ENCODE peak calls at places on chromosomes 7 and 10, in nine cellular contexts. J, M, O, T, A, K, E, F and P are unnamed samples.

GRCh38 chr7:92644406-92645113 is 54.4 kb upstream of the FAM133B start:
- DNase-seq in T (no peak), J (peak), F (peak), K (peak), O (peak), M (no peak), E (no peak), A (peak), P (no peak)

GRCh38 chr10:111203615-111204014 is 126.8 kb downstream of the ADRA2A start:
- DNase-seq in T (no peak), M (no peak), J (peak), O (peak), A (no peak), E (peak), F (peak), K (no peak), P (no peak)

GRCh38 chr10:27359792-27360320 is 119.3 kb upstream of the ACBD5 start:
- DNase-seq in O (no peak), J (no peak), E (no peak), M (no peak), K (no peak), F (no peak), T (no peak), A (no peak), P (no peak)

GRCh38 chr10:34861293-34862004 is 46.4 kb upstream of the PARD3 start:
- DNase-seq in K (peak), T (no peak), M (no peak), J (peak), A (no peak), E (peak), O (peak), F (no peak), P (no peak)

GRCh38 chr10:18325889-18326531 is 185.8 kb downstream of the CACNB2 start:
- DNase-seq in O (no peak), E (no peak), M (no peak), J (no peak), A (no peak), K (peak), T (no peak), F (no peak), P (no peak)

GRCh38 chr7:23277359-23277989 is 21.7 kb upstream of the MALSU1 start:
- DNase-seq in T (peak), J (no peak), K (peak), A (no peak), M (peak), E (peak), O (no peak), F (peak), P (peak)

GRCh38 chr10:95480102-95480900 is 80.9 kb downstream of the SORBS1 start:
- DNase-seq in J (no peak), O (peak), A (no peak), T (no peak), K (no peak), E (no peak), M (no peak), F (peak), P (no peak)

GRCh38 chr10:89504691-89505090 is 30.7 kb downstream of the SLC16A12 start:
- DNase-seq in A (no peak), J (no peak), M (no peak), O (no peak), E (no peak), K (no peak), T (no peak), F (no peak), P (no peak)

GRCh38 chr7:157337316-157338149 is 729 bp downstream of the DNAJB6 start:
- DNase-seq in T (no peak), J (peak), M (peak), F (peak), E (peak), K (peak), A (no peak), O (peak), P (peak)

GRCh38 chr10:22690614-22691431 is 23.6 kb downstream of the PIP4K2A start:
- DNase-seq in M (no peak), K (peak), E (peak), J (no peak), O (no peak), T (no peak), F (no peak), A (no peak), P (no peak)

GRCh38 chr7:46291601-46292150 is 370.6 kb upstream of the IGFBP3 start:
- DNase-seq in F (no peak), E (no peak), J (peak), A (no peak), O (no peak), T (no peak), M (no peak), K (peak), P (peak)

GRCh38 chr7:44291066-44291732 is 34.2 kb downstream of the CAMK2B start:
- DNase-seq in F (peak), M (no peak), T (no peak), O (peak), K (peak), A (peak), J (peak), E (no peak), P (peak)

DNA sequence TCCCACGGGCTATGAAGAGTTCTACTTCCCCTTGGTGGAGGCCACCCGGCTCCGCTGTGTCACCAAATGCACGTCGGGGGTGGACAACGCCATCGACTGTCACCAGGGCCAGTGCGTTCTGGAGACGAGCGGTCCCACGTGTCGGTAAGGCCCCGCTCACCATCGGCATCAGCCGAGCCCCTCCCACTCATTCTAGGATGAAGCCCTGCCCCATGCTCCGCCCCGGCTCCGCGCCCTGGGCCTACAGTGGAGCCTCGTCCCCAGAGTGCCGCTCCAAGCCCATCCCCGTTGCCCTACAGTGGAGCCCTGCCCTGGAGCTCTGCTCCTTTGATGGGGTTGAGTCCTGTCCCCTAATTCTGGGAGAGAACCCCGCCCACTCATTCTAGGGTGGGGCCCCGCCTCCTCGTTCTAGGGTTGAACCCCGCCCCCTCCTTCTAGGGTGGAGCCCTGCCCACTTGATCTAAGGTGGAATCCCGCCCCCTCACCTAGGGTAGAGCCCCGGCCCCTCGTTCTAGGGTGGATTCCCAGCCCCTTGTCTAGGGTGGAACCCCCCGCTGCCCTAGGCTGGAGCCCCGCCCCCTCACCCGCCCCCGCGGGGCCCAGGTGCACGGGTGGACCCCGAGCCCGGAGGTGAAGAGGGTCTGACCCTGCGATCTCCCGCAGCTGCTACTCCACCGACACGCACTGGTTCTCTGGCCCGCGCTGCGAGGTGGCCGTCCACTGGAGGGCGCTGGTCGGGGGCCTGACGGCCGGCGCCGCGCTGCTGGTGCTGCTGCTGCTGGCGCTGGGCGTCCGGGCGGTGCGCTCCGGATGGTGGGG is 3.4 kb upstream of the MUC12 start:
- DNase-seq in T (no peak), K (no peak), J (peak), F (peak), O (peak), E (peak), A (peak), M (peak), P (peak)
- TF ChIP-seq CTCF in T (peak), K (peak), J (no peak), F (peak), O (peak), E (peak), A (peak), M (peak), P (peak)

GRCh38 chr7:75858430-75858829 is 20.4 kb upstream of the RHBDD2 start:
- DNase-seq in E (no peak), J (no peak), K (no peak), T (no peak), F (no peak), M (no peak), A (no peak), O (no peak), P (no peak)
- TF ChIP-seq CTCF in E (no peak), J (no peak), K (no peak), T (no peak), F (no peak), M (no peak), A (no peak), O (no peak), P (no peak)

GRCh38 chr7:77710861-77711260 is 14.6 kb downstream of the RSBN1L start:
- DNase-seq in M (no peak), A (no peak), J (no peak), T (no peak), O (no peak), F (no peak), E (no peak), K (no peak), P (no peak)

GRCh38 chr7:77714195-77714594 is 17.9 kb downstream of the RSBN1L start:
- DNase-seq in J (no peak), A (no peak), F (no peak), E (no peak), M (no peak), T (no peak), O (no peak), K (no peak), P (no peak)

DNA sequence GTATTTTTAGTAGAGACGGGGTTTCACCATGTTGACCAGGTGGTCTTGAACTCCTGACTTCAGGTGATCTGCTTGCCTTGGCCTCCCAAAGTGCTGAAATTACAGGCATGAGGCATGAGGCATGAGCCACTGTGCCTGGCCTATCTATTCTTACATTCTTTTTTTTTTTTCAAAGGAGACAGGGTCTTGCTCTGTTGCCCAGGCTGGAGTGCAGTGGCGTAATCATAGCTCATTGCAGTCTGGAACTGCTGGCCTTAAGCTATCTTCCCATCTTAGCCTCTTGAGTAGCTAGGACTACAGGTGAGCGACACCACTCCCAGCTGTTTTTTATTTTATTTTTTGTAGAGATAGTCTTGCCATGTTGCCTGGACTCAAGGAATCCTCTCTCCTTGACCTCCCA is 20.5 kb downstream of the RSBN1L start:
- DNase-seq in E (no peak), O (no peak), A (no peak), J (no peak), T (no peak), K (no peak), M (no peak), F (no peak), P (no peak)
- TF ChIP-seq CTCF in E (no peak), O (no peak), A (no peak), J (no peak), T (no peak), K (no peak), M (no peak), F (no peak), P (no peak)

GRCh38 chr10:43902842-43903241 is 254.2 kb upstream of the ZNF32 start:
- DNase-seq in T (no peak), O (no peak), A (no peak), F (no peak), J (no peak), M (no peak), E (no peak), K (no peak), P (no peak)

GRCh38 chr10:43903451-43903850 is 254.8 kb upstream of the ZNF32 start:
- DNase-seq in A (no peak), F (no peak), E (no peak), O (no peak), T (no peak), J (no peak), M (no peak), K (no peak), P (no peak)

GRCh38 chr10:43901744-43902504 is 253.2 kb upstream of the ZNF32 start:
- DNase-seq in F (no peak), J (no peak), M (no peak), T (no peak), A (no peak), O (no peak), E (no peak), K (no peak), P (no peak)

GRCh38 chr10:43899224-43899959 is 250.7 kb upstream of the ZNF32 start:
- DNase-seq in T (no peak), K (no peak), F (no peak), E (no peak), M (no peak), A (no peak), O (no peak), J (no peak), P (peak)

DNA sequence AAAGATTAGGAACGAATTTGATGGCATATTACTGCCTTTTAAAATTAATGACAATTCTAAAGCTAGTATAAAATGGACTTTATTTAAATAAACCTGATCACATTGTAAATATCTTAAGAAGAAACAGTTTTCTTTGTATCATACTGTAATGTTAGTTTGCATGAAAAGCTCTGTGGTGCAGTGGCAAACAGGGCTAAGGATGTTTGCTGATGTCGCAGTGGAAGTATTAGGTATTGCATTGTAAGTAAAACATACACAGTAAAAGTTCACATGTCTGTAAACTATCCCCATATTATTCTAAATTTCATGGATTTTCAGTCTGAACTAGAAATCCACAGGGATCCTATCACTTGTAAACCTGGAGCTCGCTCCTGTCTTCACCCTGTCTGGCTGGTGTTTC is 252.6 kb upstream of the ZNF32 start:
- DNase-seq in F (no peak), T (no peak), E (no peak), A (no peak), K (peak), J (no peak), M (no peak), O (no peak), P (no peak)
- TF ChIP-seq CTCF in F (no peak), T (no peak), E (no peak), A (no peak), K (peak), J (no peak), M (no peak), O (no peak), P (peak)

GRCh38 chr7:63009771-63010170 is 988.9 kb upstream of the ZNF722 start:
- DNase-seq in K (no peak), A (no peak), F (no peak), O (no peak), J (no peak), E (no peak), M (no peak), T (no peak), P (no peak)

GRCh38 chr7:63012633-63013183 is 985.9 kb upstream of the ZNF722 start:
- DNase-seq in J (no peak), M (no peak), O (no peak), T (no peak), K (no peak), A (no peak), E (no peak), F (no peak), P (no peak)

DNA sequence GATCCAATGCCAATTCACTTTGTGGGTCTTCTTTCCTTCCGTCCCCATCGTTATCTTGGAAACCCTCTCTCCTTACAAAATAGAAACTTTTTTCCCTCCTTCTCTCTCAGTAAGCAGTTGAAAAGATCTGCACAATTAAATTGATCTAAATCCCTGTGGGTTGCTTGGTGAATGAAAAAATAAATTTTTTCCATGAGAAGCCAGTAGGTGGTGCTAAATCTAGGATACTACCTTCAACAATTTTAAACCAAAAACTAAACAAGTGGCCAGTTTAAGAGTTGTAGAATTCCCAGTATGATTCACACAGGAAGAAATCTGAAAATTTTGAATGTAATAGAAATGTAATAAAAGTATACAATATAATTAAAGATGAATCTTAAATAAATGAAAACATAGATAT is 990.3 kb upstream of the ZNF722 start:
- DNase-seq in E (no peak), A (no peak), K (no peak), O (no peak), T (no peak), F (no peak), J (no peak), M (no peak), P (no peak)
- TF ChIP-seq CTCF in E (peak), A (peak), K (no peak), O (no peak), T (no peak), F (no peak), J (no peak), M (peak), P (peak)

DNA sequence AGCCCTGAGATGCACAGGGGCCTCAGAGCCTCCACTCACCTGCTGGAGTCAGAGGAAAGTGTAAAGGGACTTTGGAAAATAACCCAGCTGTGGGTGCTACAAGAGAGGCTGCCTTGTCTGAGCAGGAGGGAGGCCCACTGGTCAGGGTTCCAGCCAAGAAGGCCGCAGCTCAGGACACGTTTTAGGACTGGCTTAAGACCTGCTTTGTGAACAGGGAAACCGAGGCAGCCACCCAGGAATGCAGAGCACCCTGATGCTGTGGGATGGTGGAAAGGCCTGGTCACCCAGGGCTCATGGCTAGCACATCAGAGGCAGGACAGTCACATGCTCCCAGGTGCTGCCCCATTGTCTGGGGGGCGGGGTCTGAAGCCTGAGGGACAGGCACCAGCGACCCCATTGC is 38.9 kb upstream of the CHST15 start:
- DNase-seq in A (no peak), E (no peak), J (no peak), O (no peak), F (no peak), M (no peak), K (no peak), T (no peak), P (no peak)
- TF ChIP-seq CTCF in A (no peak), E (no peak), J (no peak), O (no peak), F (no peak), M (no peak), K (no peak), T (no peak), P (no peak)

GRCh38 chr7:101667399-101667798 is 38.3 kb upstream of the MYL10 start:
- DNase-seq in J (no peak), M (no peak), E (no peak), A (no peak), K (no peak), T (no peak), O (no peak), F (no peak), P (no peak)

GRCh38 chr7:101667959-101668358 is 38.9 kb upstream of the MYL10 start:
- DNase-seq in E (no peak), T (no peak), A (no peak), F (no peak), J (no peak), O (no peak), M (no peak), K (no peak), P (no peak)

GRCh38 chr7:101668726-101669125 is 39.6 kb upstream of the MYL10 start:
- DNase-seq in M (no peak), J (no peak), A (no peak), F (no peak), O (no peak), T (no peak), E (no peak), K (no peak), P (no peak)

GRCh38 chr7:101666751-101667150 is 37.7 kb upstream of the MYL10 start:
- DNase-seq in M (no peak), F (no peak), E (no peak), T (no peak), K (no peak), J (no peak), A (no peak), O (no peak), P (no peak)

GRCh38 chr7:101669307-101669706 is 40.2 kb upstream of the MYL10 start:
- DNase-seq in E (no peak), A (no peak), F (no peak), T (no peak), J (no peak), M (no peak), K (no peak), O (no peak), P (no peak)
- TF ChIP-seq CTCF in E (peak), A (no peak), F (no peak), T (no peak), J (no peak), M (peak), K (peak), O (no peak), P (peak)

GRCh38 chr10:79001082-79001885 is 67.5 kb upstream of the ZMIZ1 start:
- DNase-seq in E (no peak), K (peak), M (no peak), F (no peak), O (no peak), T (no peak), J (no peak), A (no peak), P (peak)
- TF ChIP-seq CTCF in E (no peak), K (no peak), M (no peak), F (no peak), O (no peak), T (no peak), J (no peak), A (no peak), P (peak)

DNA sequence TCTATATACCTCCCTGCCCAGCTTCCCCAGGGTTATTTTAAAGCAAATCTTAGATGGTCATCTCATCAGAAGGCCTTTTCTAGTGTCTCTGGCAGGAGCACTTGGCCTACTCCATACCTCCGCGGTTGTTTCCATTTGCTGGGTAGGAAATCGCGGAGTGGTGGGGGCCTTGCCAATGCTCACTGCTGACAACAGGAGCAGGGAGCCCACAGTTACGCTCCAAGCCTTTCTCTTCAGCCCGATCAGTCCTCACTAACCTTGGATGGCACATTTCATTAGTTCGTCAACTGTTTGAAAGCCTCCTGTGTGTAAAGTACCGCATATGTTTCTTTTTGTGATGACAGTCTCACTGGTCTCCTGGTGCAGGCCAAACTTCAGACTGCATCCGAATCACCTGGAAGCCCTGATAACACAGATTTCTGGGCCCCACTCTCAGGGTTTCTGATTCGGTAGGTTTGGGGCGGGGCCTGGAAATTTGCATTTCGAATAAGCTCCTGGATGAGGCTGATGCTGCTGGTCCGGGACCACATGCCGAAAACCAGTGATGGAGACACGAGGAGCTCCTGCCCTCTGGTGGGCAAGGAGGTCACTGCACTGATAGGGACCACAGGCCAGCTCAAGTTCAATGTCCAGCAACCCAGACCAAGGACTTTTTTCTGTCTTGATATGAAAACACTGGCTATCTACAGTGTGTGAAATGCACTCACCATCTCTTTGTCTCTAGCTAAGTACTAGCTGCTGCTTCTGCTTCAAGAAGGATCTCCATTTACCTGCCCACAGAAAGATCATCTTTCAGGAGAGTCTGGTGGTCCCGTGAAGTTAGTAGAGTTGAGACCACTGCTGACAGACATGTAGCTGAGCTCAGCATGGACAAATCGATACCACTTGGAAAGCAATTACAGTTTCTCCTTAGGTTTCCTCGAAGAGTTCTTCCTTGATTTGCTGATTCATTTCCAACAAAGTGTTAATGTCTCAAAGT is 14.0 kb downstream of the LRGUK start:
- DNase-seq in E (peak), M (peak), J (peak), T (peak), A (peak), K (peak), O (peak), F (peak), P (peak)
- TF ChIP-seq CTCF in E (peak), M (peak), J (peak), T (peak), A (peak), K (peak), O (peak), F (peak), P (peak)